ENCODE peak calls at places on chromosome 9, in four cellular contexts. E is neural progenitor cell, F is hepatocyte, H is GM23338. C is an unnamed sample.
A peak's percentile ranks its signal among the peaks of the same experiment; 100 is the strongest.

GRCh38 chr9:124205686-124206352 is 51.9 kb upstream of the NEK6 start:
- DNase-seq in E (no peak), F (no peak), H (no peak), C (no peak)

GRCh38 chr9:72254881-72255545 is 105.8 kb downstream of the GDA start:
- DNase-seq in E (no peak), F (no peak), H (no peak), C (no peak)

GRCh38 chr9:13446261-13446660 is 166.8 kb upstream of the MPDZ start:
- DNase-seq in E (no peak), F (no peak), H (no peak), C (no peak)

GRCh38 chr9:131530546-131530929 is 525 bp downstream of the UCK1 start:
- DNase-seq in E (peak; percentile 75), F (peak; percentile 72), H (peak; percentile 52), C (peak; percentile 33)

GRCh38 chr9:100317706-100318105 is 35.0 kb downstream of the TEX10 start:
- DNase-seq in E (no peak), F (no peak), H (no peak), C (peak; percentile 41)

GRCh38 chr9:128143409-128144238 is 5.6 kb upstream of the LCN2 start:
- DNase-seq in E (no peak), F (no peak), H (no peak), C (peak; percentile 74)

GRCh38 chr9:4137755-4138154 is 162.1 kb downstream of the GLIS3 start:
- DNase-seq in E (no peak), F (no peak), H (no peak), C (peak; percentile 87)

GRCh38 chr9:81002920-81003319 is 686.4 kb downstream of the TLE1 start:
- DNase-seq in E (no peak), F (no peak), H (no peak), C (no peak)

GRCh38 chr9:127763918-127764384 is 14.5 kb downstream of the SH2D3C start:
- DNase-seq in E (peak; percentile 77), F (no peak), H (peak; percentile 83), C (no peak)

GRCh38 chr9:30925635-30926034 is 1458.8 kb upstream of the ACO1 start:
- DNase-seq in E (no peak), F (no peak), H (no peak), C (no peak)

GRCh38 chr9:70161414-70161732 is 97.4 kb upstream of the SMC5 start:
- DNase-seq in E (no peak), F (no peak), H (no peak), C (no peak)

DNA sequence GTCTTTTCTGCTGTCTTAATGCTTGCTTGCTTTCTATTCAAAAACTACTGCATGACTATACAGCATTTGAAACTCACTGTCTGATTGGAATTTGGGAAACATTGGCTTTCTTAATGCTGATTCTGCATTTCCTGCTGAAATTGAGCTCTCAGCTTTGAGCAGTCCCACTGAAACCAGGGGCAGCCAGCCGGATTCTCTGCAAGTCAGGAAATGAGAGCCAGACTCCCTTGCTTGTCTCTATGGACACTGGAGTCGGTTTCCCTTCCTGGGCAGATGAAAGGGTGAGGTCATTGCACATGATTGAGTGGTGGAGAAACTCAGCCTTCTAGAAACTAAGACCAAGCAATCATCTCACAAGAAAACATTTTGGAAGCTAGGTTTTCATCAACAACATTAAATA is 119.7 kb upstream of the SPATA31C2 start:
- DNase-seq in E (no peak), F (peak; percentile 72), H (no peak), C (peak; percentile 5)
- H2AFZ ChIP-seq in E (no peak overlapping the region), F (no peak overlapping the region), H (peak overlapping the region; percentile 76), C (peak overlapping the region; percentile 50)

DNA sequence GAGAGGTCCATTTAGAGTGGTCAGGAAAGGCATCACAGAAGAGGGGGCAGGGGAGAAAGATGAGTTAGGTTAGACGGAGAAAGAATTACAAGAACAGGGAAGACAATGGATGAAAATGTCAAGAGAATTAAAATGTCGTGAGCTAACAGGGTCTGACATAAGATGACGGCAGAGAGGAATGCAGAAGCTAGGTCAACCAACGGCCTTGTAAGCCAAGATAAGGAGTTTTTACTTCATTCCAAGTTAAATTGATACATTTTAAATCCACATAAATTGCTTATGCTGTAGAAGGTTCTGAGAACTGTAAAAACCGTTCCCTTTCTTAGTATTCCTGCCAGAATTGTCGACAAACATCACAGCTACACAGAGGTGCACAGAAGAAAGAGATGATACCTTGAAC is 897.0 kb upstream of the DMAC1 start:
- DNase-seq in E (no peak), F (no peak), H (no peak), C (no peak)
- TF ChIP-seq EZH2phosphoT487 in E (no peak), F (no peak), H (no peak), C (no peak)

DNA sequence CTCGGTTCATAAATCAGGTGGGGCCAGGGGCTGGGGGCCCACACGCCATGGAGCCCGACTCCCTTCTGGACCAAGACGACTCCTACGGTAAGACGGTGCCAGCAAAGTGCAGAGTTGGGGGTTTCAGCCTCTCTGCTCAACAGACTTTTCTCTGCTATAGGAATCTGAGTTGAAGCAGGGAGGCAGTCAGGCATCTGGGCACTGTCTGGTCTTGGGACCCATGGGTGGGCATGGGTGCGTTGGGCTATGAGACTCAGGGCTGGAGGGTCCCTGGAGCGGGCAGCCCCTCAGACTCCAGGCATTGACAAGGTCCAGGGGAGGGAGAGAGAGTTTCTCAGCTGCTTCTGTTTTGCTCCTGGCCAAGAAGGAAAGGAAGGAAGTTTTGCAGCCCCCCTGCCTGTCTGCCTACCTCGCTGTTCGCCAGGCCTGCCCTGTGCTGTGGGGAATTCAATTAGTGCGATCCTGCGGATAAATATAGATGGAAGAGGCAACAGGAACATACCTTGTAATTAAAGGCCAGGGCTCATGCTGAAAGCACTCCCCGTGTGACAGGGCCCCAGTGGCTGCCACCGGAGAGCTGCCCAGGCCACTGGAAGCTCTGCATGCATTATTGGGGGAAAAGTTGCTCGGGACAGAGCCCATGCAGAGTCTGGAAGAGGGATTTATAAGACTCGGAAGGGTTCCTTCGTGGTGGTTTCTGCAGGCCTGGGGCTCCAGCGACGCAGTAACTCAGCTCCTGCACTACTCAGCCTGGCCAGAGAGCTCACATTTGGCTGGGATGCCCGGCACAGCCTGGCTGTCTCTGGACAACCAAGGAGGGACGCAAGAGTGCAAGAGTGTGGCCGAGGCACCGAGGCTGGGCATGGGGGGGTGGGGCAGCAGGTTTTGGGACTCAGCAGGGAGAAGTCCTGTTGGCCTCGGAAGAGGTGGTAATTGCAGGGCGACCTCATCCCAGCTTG is 67.8 kb upstream of the GGTA1 start:
- DNase-seq in E (no peak), F (no peak), H (peak; percentile 20), C (no peak)
- H2AFZ ChIP-seq in E (peak overlapping the region; percentile 70), F (no peak overlapping the region), H (peak overlapping the region; percentile 23), C (no peak overlapping the region)

GRCh38 chr9:130129425-130130061 is 42.7 kb upstream of the NCS1 start:
- DNase-seq in E (no peak), F (no peak), H (no peak), C (no peak)
- TF ChIP-seq EZH2phosphoT487 in E (no peak), F (no peak), H (no peak), C (no peak)

GRCh38 chr9:22447607-22448305 is 1.1 kb downstream of the DMRTA1 start:
- DNase-seq in E (peak; percentile 3), F (peak; percentile 8), H (peak; percentile 31), C (peak; percentile 28)
- H2AFZ ChIP-seq in E (peak overlapping the region; percentile 60), F (peak overlapping the region; percentile 92), H (peak overlapping the region; percentile 91), C (peak overlapping the region; percentile 94)

DNA sequence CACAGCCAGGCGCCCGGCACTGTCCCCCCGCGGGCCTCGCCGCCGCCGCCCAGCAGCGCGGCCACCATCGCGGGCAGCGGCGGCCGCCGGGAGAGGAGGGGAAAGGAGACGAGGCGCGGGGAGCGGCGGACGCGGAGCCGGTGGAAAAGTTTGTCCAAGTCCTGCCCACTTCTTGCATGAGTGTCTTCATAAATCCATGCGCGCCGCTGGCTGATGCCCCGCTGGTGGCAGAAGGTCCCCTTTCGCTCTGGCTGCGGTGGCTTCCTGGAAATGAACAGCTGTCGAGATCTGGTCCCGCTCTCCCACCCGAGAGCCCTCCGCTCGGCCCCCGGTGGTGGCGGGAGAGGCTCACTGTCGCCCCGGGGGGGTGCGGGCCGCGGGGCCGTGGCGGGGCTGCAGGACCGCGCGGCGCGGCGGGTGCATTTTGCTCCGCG is 577 bp downstream of the GAS1 start:
- DNase-seq in E (no peak), F (no peak), H (no peak), C (no peak)
- TF ChIP-seq EZH2phosphoT487 in E (no peak), F (no peak), H (no peak), C (no peak)

GRCh38 chr9:18268381-18268780 is 205.6 kb upstream of the ADAMTSL1 start:
- DNase-seq in E (peak; percentile 12), F (no peak), H (peak; percentile 32), C (peak; percentile 86)
- H2AFZ ChIP-seq in E (no peak overlapping the region), F (no peak overlapping the region), H (no peak overlapping the region), C (no peak overlapping the region)